ENCODE peak calls at places on chromosomes 13 and 19, in seven cellular contexts. A is A549, B is midbrain, V is Right ventricle myocardium superior, R is HTR-8/SVneo, C is T-helper 1 cell, S is caudate nucleus. D is an unnamed sample.

GRCh38 chr19:2164020-2164988 is 571 bp downstream of the DOT1L start:
- DNase-seq in A (no peak), B (no peak), V (no peak), R (no peak), C (no peak), S (no peak), D (no peak)

GRCh38 chr13:113192902-113193301 is 15.6 kb downstream of the PCID2 start:
- DNase-seq in A (no peak), B (no peak), V (no peak), R (no peak), C (no peak), S (no peak), D (peak; percentile 80)

GRCh38 chr13:109145631-109146030 is 516.2 kb downstream of the MYO16 start:
- DNase-seq in A (peak; percentile 78), B (peak; percentile 63), V (no peak), R (peak; percentile 61), C (no peak), S (no peak), D (peak; percentile 71)

GRCh38 chr13:49213539-49213938 is 6.6 kb upstream of the MLNR start:
- DNase-seq in A (no peak), B (no peak), V (no peak), R (no peak), C (no peak), S (no peak), D (no peak)

GRCh38 chr19:18948075-18948975 is 7.3 kb upstream of the HOMER3 start:
- DNase-seq in A (no peak), B (no peak), V (no peak), R (no peak), C (no peak), S (no peak), D (no peak)

GRCh38 chr19:41998246-41999020 is 4.4 kb upstream of the ATP1A3 start:
- DNase-seq in A (peak; percentile 74), B (no peak), V (peak; percentile 49), R (peak; percentile 53), C (peak; percentile 5), S (no peak), D (peak; percentile 10)

GRCh38 chr19:50252111-50252886 is 48.9 kb downstream of the MYH14 start:
- DNase-seq in A (peak; percentile 58), B (peak; percentile 13), V (no peak), R (peak; percentile 43), C (peak; percentile 11), S (no peak), D (no peak)

GRCh38 chr13:48902421-48902820 is 73.3 kb upstream of the FNDC3A start:
- DNase-seq in A (no peak), B (no peak), V (no peak), R (no peak), C (no peak), S (no peak), D (peak; percentile 55)

GRCh38 chr19:18710986-18711751 is 27.7 kb downstream of the CRTC1 start:
- DNase-seq in A (no peak), B (no peak), V (peak; percentile 81), R (no peak), C (no peak), S (no peak), D (no peak)

GRCh38 chr19:9793051-9793591 is 24.6 kb upstream of the ZNF846 start:
- DNase-seq in A (peak; percentile 33), B (peak; percentile 4), V (peak; percentile 74), R (no peak), C (peak; percentile 59), S (no peak), D (peak; percentile 28)

GRCh38 chr19:1163934-1164683 is 10.0 kb downstream of the SBNO2 start:
- DNase-seq in A (no peak), B (no peak), V (peak; percentile 47), R (no peak), C (no peak), S (no peak), D (no peak)

GRCh38 chr13:48431987-48432615 is 19.2 kb upstream of the LPAR6 start:
- DNase-seq in A (no peak), B (no peak), V (no peak), R (no peak), C (no peak), S (no peak), D (peak; percentile 29)

GRCh38 chr19:6362024-6362344 is 653 bp downstream of the CLPP start:
- DNase-seq in A (no peak), B (no peak), V (no peak), R (no peak), C (no peak), S (no peak), D (no peak)

GRCh38 chr13:48448285-48448962 is 35.5 kb upstream of the LPAR6 start:
- DNase-seq in A (no peak), B (no peak), V (no peak), R (no peak), C (no peak), S (no peak), D (peak; percentile 37)

GRCh38 chr19:16739546-16739945 is 19.9 kb downstream of the NWD1 start:
- DNase-seq in A (no peak), B (no peak), V (no peak), R (no peak), C (no peak), S (no peak), D (no peak)

GRCh38 chr19:8666814-8667405 is 31.7 kb downstream of the ACTL9 start:
- DNase-seq in A (no peak), B (no peak), V (no peak), R (no peak), C (no peak), S (no peak), D (no peak)

GRCh38 chr13:37481005-37481857 is 117.3 kb downstream of the POSTN start:
- DNase-seq in A (no peak), B (no peak), V (no peak), R (no peak), C (no peak), S (no peak), D (no peak)

GRCh38 chr19:3684817-3685410 is 15.4 kb downstream of the PIP5K1C start:
- DNase-seq in A (no peak), B (no peak), V (no peak), R (no peak), C (no peak), S (no peak), D (no peak)

GRCh38 chr19:50928841-50929240 is 17.6 kb upstream of the KLK4 start:
- DNase-seq in A (peak; percentile 32), B (no peak), V (no peak), R (no peak), C (no peak), S (no peak), D (no peak)